ENCODE peak calls at places on chromosomes 13 and 19, in seven cellular contexts. C is CD8-positive, alpha-beta T cell; G is left lung; R is PC-3; J is epithelial cell of esophagus; F is HepG2; N is AG09309. Q is an unnamed sample.

GRCh38 chr19:16208064-16208759 is 10.5 kb downstream of the AP1M1 start:
- DNase-seq in N (no peak), C (peak), F (no peak), R (no peak), G (no peak), J (no peak), Q (no peak)

GRCh38 chr19:16702123-16702522 is 17.5 kb upstream of the NWD1 start:
- DNase-seq in N (peak), G (no peak), J (peak), R (no peak), C (no peak), F (peak), Q (no peak)

GRCh38 chr13:105370011-105370645 is 1165.3 kb downstream of the EFNB2 start:
- DNase-seq in J (no peak), C (no peak), R (no peak), F (no peak), G (no peak), N (no peak), Q (no peak)

GRCh38 chr13:28684257-28684656 is 25.3 kb downstream of the POMP start:
- DNase-seq in F (peak), R (no peak), N (no peak), G (no peak), C (no peak), J (peak), Q (no peak)

GRCh38 chr13:69857188-69857821 is 250.3 kb upstream of the ATXN8OS start:
- DNase-seq in G (no peak), N (no peak), F (peak), C (no peak), R (peak), J (peak), Q (no peak)

GRCh38 chr19:7349231-7349591 is 474 bp downstream of the ARHGEF18 start:
- DNase-seq in J (no peak), C (no peak), G (no peak), F (no peak), N (no peak), R (no peak), Q (no peak)

GRCh38 chr19:48651682-48652046 is 5.7 kb upstream of the CA11 start:
- DNase-seq in C (no peak), R (no peak), G (no peak), F (no peak), J (no peak), N (no peak), Q (no peak)

GRCh38 chr19:1654178-1654792 is 1.9 kb upstream of the TCF3 start:
- DNase-seq in C (no peak), G (peak), F (no peak), J (no peak), N (no peak), R (no peak), Q (no peak)

GRCh38 chr19:13600091-13600490 is 93.8 kb upstream of the CACNA1A start:
- DNase-seq in J (no peak), G (no peak), F (no peak), C (no peak), R (no peak), N (no peak), Q (no peak)

GRCh38 chr19:16660763-16661479 is at the start of gene TMEM38A:
- DNase-seq in G (peak), R (peak), J (peak), N (no peak), F (no peak), C (peak), Q (peak)

DNA sequence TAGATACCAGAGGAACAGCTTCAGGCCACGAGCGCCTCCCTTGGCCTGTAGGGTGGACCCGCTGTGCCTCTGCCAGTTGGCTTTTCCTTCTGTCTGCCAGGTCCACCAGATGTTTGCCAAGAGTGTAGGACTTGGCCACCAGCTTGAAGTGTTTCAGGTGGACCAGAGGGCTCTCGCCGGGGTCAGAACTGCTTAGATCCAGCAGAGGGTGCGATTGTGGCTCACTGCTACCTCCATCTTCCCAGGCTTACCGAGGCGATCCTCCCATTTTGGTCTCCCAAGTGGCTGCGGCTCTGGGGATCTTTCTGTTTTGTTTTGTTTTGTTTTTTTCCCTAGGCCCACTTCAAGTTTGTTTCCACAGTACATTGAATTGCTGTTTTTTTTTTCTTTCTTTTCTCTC is 23.0 kb upstream of the ZNF730 start:
- DNase-seq in N (no peak), F (no peak), C (no peak), G (no peak), R (no peak), J (no peak), Q (no peak)
- TF ChIP-seq CTCF in N (no peak), F (no peak), C (no peak), G (no peak), R (no peak), J (no peak), Q (no peak)

DNA sequence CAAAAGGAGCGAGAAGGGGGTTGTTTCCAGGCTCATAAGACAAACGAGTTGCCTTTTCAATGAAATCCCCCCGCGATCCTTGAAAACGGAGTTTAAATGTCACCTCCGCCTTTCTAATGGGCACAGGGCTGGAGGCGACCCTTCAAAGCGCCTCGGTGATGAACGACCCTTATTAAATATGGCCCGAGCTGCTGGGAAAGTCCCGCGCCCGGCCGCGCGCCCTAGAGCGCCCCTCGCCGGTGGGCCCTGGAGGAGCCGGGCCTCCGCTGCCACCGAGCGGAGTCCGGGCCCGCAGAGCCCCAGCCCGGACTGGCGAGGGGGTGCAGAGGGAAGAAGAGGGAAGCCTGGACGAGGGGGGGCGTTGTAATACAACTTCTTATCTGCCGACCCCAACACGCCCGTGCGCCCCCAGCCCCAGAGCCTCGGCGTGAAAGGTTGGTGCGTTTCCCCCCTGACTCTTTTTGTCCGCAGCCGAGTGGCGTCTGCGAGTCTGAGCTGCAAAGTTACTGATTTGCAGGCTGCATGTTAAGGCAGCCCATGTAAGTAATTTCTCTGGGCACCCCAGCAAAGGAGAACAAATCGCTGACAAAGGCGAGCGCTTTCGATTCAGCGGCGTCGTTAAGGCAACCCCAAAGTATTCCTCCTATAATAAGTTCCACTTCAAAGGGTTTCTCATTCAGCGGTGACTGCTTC is 11.9 kb downstream of the ZIC5 start:
- DNase-seq in G (no peak), R (no peak), N (no peak), F (no peak), C (no peak), J (no peak), Q (peak)
- TF ChIP-seq CTCF in G (no peak), R (peak), N (no peak), F (peak), C (no peak), J (no peak), Q (peak)

DNA sequence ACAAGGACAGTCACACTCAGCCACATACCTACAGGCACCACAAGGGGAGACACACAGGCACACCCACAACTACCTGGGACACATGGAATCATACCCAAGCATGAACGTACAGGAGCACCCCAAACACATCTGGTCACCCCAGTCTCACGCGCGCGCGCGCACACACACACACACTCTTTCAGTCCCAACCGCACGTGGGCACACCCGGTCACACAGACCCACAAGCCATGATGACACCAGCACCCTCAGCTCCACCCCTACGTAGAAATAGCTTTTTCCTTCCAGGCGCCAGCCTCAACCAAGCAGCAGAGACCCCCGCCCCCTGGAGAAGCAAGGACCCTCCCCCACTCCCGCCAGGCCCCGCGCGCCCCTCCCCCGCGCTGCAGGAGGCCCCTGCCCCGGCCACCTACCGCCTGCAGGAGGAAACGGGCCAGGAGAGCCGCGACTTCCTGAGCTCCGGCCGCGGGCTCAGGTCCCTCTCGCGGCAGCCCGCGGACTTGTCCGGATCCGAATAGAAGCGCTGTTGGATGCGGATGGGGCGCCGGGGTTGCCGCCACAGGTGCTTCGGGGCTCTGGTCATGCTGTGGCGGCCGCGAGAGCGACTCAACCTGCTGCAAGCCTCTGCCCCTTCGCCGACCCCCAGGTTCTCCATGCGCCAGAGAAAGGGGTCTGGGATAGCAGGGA is 6.4 kb upstream of the PDE4C start:
- DNase-seq in J (peak), N (no peak), R (no peak), C (no peak), G (no peak), F (no peak), Q (peak)
- TF ChIP-seq CTCF in J (no peak), N (no peak), R (no peak), C (no peak), G (no peak), F (peak), Q (peak)

GRCh38 chr13:48746816-48747215 is 93.1 kb downstream of the CYSLTR2 start:
- DNase-seq in G (no peak), R (no peak), C (no peak), J (no peak), N (no peak), F (no peak), Q (no peak)

GRCh38 chr13:48749144-48749543 is 95.4 kb downstream of the CYSLTR2 start:
- DNase-seq in N (no peak), G (no peak), C (no peak), F (no peak), R (peak), J (peak), Q (no peak)

GRCh38 chr13:48750588-48751383 is 97.1 kb downstream of the CYSLTR2 start:
- DNase-seq in J (no peak), F (no peak), R (no peak), G (no peak), N (no peak), C (no peak), Q (no peak)

GRCh38 chr13:48748681-48749080 is 95.0 kb downstream of the CYSLTR2 start:
- DNase-seq in N (no peak), J (no peak), F (no peak), G (no peak), R (no peak), C (no peak), Q (no peak)

GRCh38 chr13:48749699-48750473 is 96.2 kb downstream of the CYSLTR2 start:
- DNase-seq in G (peak), N (peak), F (peak), C (peak), R (peak), J (peak), Q (peak)
- TF ChIP-seq CTCF in G (peak), N (peak), F (peak), C (no peak), R (peak), J (peak), Q (no peak)

GRCh38 chr13:44917589-44918322 is 71.5 kb downstream of the NUFIP1 start:
- DNase-seq in F (peak), C (peak), R (peak), N (peak), J (peak), G (peak), Q (peak)
- TF ChIP-seq CTCF in F (no peak), C (peak), R (no peak), N (peak), J (peak), G (no peak), Q (peak)

DNA sequence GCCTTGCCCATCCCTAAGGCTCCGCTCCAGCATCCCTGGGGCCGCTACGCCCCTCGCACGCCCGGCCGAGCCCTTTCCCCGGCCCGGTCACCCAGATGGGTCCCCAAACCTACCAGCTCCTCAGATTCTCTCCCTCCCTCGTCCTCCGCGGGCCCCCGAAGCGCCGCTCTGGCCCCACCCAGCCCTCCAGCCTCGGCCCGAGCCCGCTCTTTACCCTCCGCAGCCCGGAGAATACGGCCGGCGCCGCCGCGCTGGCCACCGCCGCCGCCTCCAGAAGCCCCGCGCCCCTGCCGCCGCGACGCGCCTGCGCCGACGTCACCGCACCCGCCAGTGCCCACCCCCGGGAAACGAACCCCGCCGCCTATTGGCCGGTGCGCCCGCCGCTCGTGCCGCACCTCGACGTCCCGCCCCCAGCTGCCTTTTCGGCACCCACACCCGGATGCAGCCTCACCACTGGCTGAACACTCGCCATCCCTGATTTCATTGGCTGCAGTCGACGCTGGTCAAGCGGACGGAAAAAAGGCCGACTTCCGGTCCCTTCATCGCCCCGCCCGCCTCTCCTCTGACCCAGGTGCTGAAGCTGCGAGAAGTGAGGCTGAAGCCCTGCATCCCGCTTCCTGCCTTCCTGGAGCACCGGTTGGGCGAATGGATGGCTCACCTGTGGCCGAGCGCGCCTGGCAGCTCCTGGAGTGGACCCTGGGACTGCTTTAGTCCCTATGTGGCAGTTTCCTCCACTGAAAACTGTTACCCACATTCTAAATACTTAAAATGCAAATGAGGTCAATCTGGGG is at the start of gene DAPK3:
- DNase-seq in N (peak), C (peak), R (peak), F (peak), G (peak), J (peak), Q (peak)
- TF ChIP-seq CTCF in N (no peak), C (no peak), R (no peak), F (no peak), G (no peak), J (no peak), Q (no peak)

GRCh38 chr19:42176649-42176989 is 40.9 kb downstream of the DEDD2 start:
- DNase-seq in C (no peak), R (no peak), J (no peak), N (no peak), G (no peak), F (no peak), Q (peak)

GRCh38 chr19:42179501-42179817 is 38.0 kb downstream of the DEDD2 start:
- DNase-seq in F (no peak), N (no peak), R (no peak), G (no peak), C (no peak), J (no peak), Q (no peak)

GRCh38 chr19:42176990-42177685 is 40.3 kb downstream of the DEDD2 start:
- DNase-seq in R (peak), F (peak), J (peak), N (no peak), G (peak), C (peak), Q (peak)

GRCh38 chr19:42177686-42178019 is 39.8 kb downstream of the DEDD2 start:
- DNase-seq in G (no peak), F (no peak), R (no peak), C (no peak), N (no peak), J (no peak), Q (no peak)

GRCh38 chr19:42178791-42179500 is 38.5 kb downstream of the DEDD2 start:
- DNase-seq in R (no peak), G (no peak), J (no peak), C (peak), N (no peak), F (no peak), Q (peak)
- TF ChIP-seq CTCF in R (peak), G (no peak), J (peak), C (peak), N (peak), F (peak), Q (peak)

GRCh38 chr13:54949735-54950134 is 1921.1 kb downstream of the OLFM4 start:
- DNase-seq in J (peak), N (no peak), C (no peak), F (no peak), G (no peak), R (no peak), Q (no peak)

GRCh38 chr13:54953786-54954185 is 1925.2 kb downstream of the OLFM4 start:
- DNase-seq in F (no peak), N (no peak), J (peak), C (no peak), G (no peak), R (no peak), Q (no peak)

GRCh38 chr13:54945978-54946377 is 1917.4 kb downstream of the OLFM4 start:
- DNase-seq in J (no peak), G (no peak), N (no peak), R (no peak), F (no peak), C (no peak), Q (no peak)

DNA sequence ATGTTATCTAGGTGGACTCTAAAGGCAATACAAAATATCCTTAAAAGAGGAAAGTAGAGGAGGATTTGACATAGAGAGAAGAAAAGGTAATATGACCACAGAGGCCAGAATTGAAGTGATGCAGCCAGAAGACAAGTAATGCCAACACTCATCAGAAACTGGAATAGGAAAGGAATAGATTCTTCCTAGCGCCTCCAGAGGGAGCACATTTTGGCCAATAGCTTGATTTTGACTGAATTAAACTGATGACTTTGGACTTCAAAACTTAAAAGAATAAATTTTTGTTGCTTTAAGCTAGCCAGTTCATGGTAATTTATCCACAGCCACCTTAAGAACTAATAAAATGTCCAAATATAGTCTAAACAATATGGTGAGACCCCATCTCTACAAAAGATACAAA is 1921.9 kb downstream of the OLFM4 start:
- DNase-seq in C (no peak), F (no peak), R (no peak), J (no peak), G (no peak), N (no peak), Q (no peak)
- TF ChIP-seq CTCF in C (no peak), F (no peak), R (peak), J (no peak), G (no peak), N (no peak), Q (no peak)

Q was measured in endothelial cell.